ENCODE peak calls at places on chromosomes 2 and 18, in six cellular contexts. V is T-helper 2 cell; F is T47D; J is hepatocyte; H is stimulated activated CD4-positive, alpha-beta T cell treated with anti-CD3 and anti-CD28 coated beads, Interleukin-1b, Interleukin-23, amount 100 ng/mL, for 4 hours; W is putamen. P is an unnamed sample.

GRCh38 chr2:44522846-44523245 is 161.1 kb downstream of the CAMKMT start:
- DNase-seq in V (no peak), F (no peak), J (no peak), H (no peak), W (no peak), P (no peak)

GRCh38 chr2:222861411-222862067 is 703 bp downstream of the ACSL3 start:
- DNase-seq in V (peak), F (no peak), J (peak), H (peak), W (peak), P (peak)

GRCh38 chr2:7031424-7032245 is 114.4 kb downstream of the RNF144A start:
- DNase-seq in V (no peak), F (peak), J (peak), H (peak), W (no peak), P (no peak)

GRCh38 chr2:226115832-226116200 is 683.8 kb downstream of the IRS1 start:
- DNase-seq in V (no peak), F (no peak), J (no peak), H (no peak), W (no peak), P (no peak)

GRCh38 chr18:74062037-74062436 is 85.6 kb downstream of the FBXO15 start:
- DNase-seq in V (no peak), F (no peak), J (peak), H (no peak), W (no peak), P (no peak)

GRCh38 chr18:47150824-47151366 is 595 bp upstream of the HDHD2 start:
- DNase-seq in V (no peak), F (no peak), J (no peak), H (no peak), W (no peak), P (no peak)

GRCh38 chr2:150150137-150150536 is 337.3 kb downstream of the RND3 start:
- DNase-seq in V (no peak), F (no peak), J (no peak), H (no peak), W (no peak), P (no peak)

GRCh38 chr18:62399781-62400308 is 74.7 kb downstream of the TNFRSF11A start:
- DNase-seq in V (no peak), F (peak), J (peak), H (no peak), W (no peak), P (no peak)

GRCh38 chr2:235140801-235141081 is 188.9 kb downstream of the SH3BP4 start:
- DNase-seq in V (no peak), F (no peak), J (no peak), H (no peak), W (no peak), P (no peak)

GRCh38 chr2:23651187-23651983 is 266.4 kb downstream of the KLHL29 start:
- DNase-seq in V (no peak), F (peak), J (peak), H (no peak), W (no peak), P (no peak)

GRCh38 chr2:7771781-7772180 is 854.6 kb downstream of the RNF144A start:
- DNase-seq in V (no peak), F (no peak), J (no peak), H (no peak), W (no peak), P (peak)

GRCh38 chr2:105879106-105879797 is 134.5 kb downstream of the NCK2 start:
- DNase-seq in V (no peak), F (no peak), J (no peak), H (no peak), W (no peak), P (no peak)

GRCh38 chr2:176188969-176189665 is 649 bp downstream of the HOXD1 start:
- DNase-seq in V (no peak), F (no peak), J (peak), H (no peak), W (no peak), P (no peak)

GRCh38 chr2:240990726-240991377 is 7.6 kb upstream of the SNED1 start:
- DNase-seq in V (no peak), F (no peak), J (no peak), H (no peak), W (no peak), P (no peak)

GRCh38 chr18:23746851-23747250 is 57.6 kb downstream of the LAMA3 start:
- DNase-seq in V (no peak), F (no peak), J (no peak), H (no peak), W (no peak), P (no peak)

GRCh38 chr2:241803387-241804325 is 5.3 kb upstream of the NEU4 start:
- DNase-seq in V (no peak), F (no peak), J (peak), H (peak), W (peak), P (peak)

GRCh38 chr18:57691363-57691762 is 69.7 kb upstream of the NARS1 start:
- DNase-seq in V (no peak), F (no peak), J (no peak), H (no peak), W (no peak), P (no peak)

GRCh38 chr2:240512109-240512485 is 45.7 kb downstream of the ANKMY1 start:
- DNase-seq in V (no peak), F (no peak), J (no peak), H (no peak), W (no peak), P (peak)

GRCh38 chr2:133044556-133044955 is 374.6 kb upstream of the LYPD1 start:
- DNase-seq in V (no peak), F (no peak), J (no peak), H (no peak), W (no peak), P (no peak)

GRCh38 chr2:97910403-97911209 is 85.1 kb downstream of the TMEM131 start:
- DNase-seq in V (no peak), F (no peak), J (no peak), H (no peak), W (no peak), P (no peak)

GRCh38 chr2:159936471-159936870 is 125.9 kb downstream of the PLA2R1 start:
- DNase-seq in V (no peak), F (peak), J (no peak), H (no peak), W (no peak), P (no peak)

GRCh38 chr2:209560911-209561310 is 137.1 kb downstream of the MAP2 start:
- DNase-seq in V (no peak), F (no peak), J (no peak), H (no peak), W (no peak), P (no peak)

GRCh38 chr2:191869178-191869577 is 22.3 kb upstream of the CAVIN2 start:
- DNase-seq in V (no peak), F (peak), J (peak), H (no peak), W (peak), P (no peak)

GRCh38 chr2:50720695-50721314 is 311.1 kb downstream of the NRXN1 start:
- DNase-seq in V (no peak), F (no peak), J (no peak), H (no peak), W (no peak), P (no peak)

GRCh38 chr2:236498369-236498768 is 71.3 kb upstream of the ACKR3 start:
- DNase-seq in V (no peak), F (no peak), J (no peak), H (no peak), W (no peak), P (no peak)

GRCh38 chr2:7986431-7986830 is 695.4 kb upstream of the ID2 start:
- DNase-seq in V (no peak), F (no peak), J (no peak), H (no peak), W (no peak), P (no peak)

GRCh38 chr2:59301466-59302402 is 1060.6 kb upstream of the FANCL start:
- DNase-seq in V (no peak), F (peak), J (peak), H (no peak), W (peak), P (no peak)

GRCh38 chr18:75581336-75582121 is 154.0 kb upstream of the SMIM21 start:
- DNase-seq in V (no peak), F (no peak), J (no peak), H (no peak), W (no peak), P (no peak)

GRCh38 chr2:239057533-239057932 is 209.6 kb downstream of the TWIST2 start:
- DNase-seq in V (no peak), F (no peak), J (no peak), H (no peak), W (no peak), P (no peak)

GRCh38 chr2:159411460-159411859 is 125.0 kb upstream of the WDSUB1 start:
- DNase-seq in V (no peak), F (no peak), J (no peak), H (no peak), W (no peak), P (no peak)